ENCODE peak calls at places on chromosomes 16 and 17, in eight cellular contexts. Z, L, D, T, J, U, S and B are unnamed samples.

GRCh38 chr17:40074871-40075215 is 12.1 kb downstream of the THRA start:
- DNase-seq in U (no peak), S (peak; percentile 31), T (no peak), D (no peak), J (no peak), Z (peak; percentile 89), L (no peak), B (no peak)

GRCh38 chr16:57533618-57534336 is 2.6 kb downstream of the CCDC102A start:
- DNase-seq in S (no peak), T (no peak), J (no peak), Z (peak; percentile 68), D (no peak), L (no peak), U (peak; percentile 33), B (no peak)

GRCh38 chr17:50460831-50461526 is 7.7 kb downstream of the CHAD start:
- DNase-seq in J (no peak), T (no peak), L (no peak), Z (no peak), D (no peak), S (no peak), U (no peak), B (no peak)

GRCh38 chr16:58155839-58156238 is 26.7 kb upstream of the CFAP20 start:
- DNase-seq in S (no peak), J (no peak), L (no peak), D (no peak), T (no peak), Z (no peak), U (no peak), B (no peak)

GRCh38 chr17:63291243-63291642 is 154.9 kb downstream of the CYB561 start:
- DNase-seq in U (no peak), D (no peak), S (no peak), Z (no peak), T (no peak), J (no peak), L (no peak), B (no peak)

GRCh38 chr16:14564881-14565687 is 65.0 kb downstream of the PARN start:
- DNase-seq in U (no peak), Z (peak; percentile 90), T (peak; percentile 31), S (no peak), D (no peak), J (peak; percentile 59), L (peak; percentile 14), B (peak; percentile 61)

GRCh38 chr16:83714286-83714685 is 93.5 kb upstream of the HSBP1 start:
- DNase-seq in S (no peak), L (no peak), U (no peak), D (no peak), Z (no peak), T (peak; percentile 9), J (no peak), B (no peak)

GRCh38 chr16:49754495-49755290 is 101.2 kb downstream of the ZNF423 start:
- DNase-seq in J (peak; percentile 52), L (no peak), Z (peak; percentile 76), S (peak; percentile 3), D (no peak), U (peak; percentile 70), T (peak; percentile 10), B (peak; percentile 33)

GRCh38 chr17:14125518-14126125 is 56.3 kb downstream of the COX10 start:
- DNase-seq in U (no peak), D (no peak), T (no peak), L (no peak), J (no peak), S (no peak), Z (no peak), B (no peak)

GRCh38 chr17:7014995-7015586 is 2.7 kb downstream of the RNASEK start:
- DNase-seq in D (no peak), T (peak; percentile 59), L (peak; percentile 66), U (peak; percentile 46), S (peak; percentile 87), J (peak; percentile 61), Z (peak; percentile 93), B (peak; percentile 91)

GRCh38 chr17:1153795-1154546 is 25.8 kb downstream of the ABR start:
- DNase-seq in D (no peak), Z (peak; percentile 93), L (peak; percentile 67), U (peak; percentile 52), J (peak; percentile 93), T (peak; percentile 87), S (no peak), B (peak; percentile 79)

GRCh38 chr17:65193305-65194293 is 56.4 kb downstream of the RGS9 start:
- DNase-seq in L (peak; percentile 21), U (no peak), T (peak; percentile 42), Z (no peak), D (no peak), J (no peak), S (no peak), B (no peak)

GRCh38 chr17:54920819-54921218 is 20.2 kb downstream of the TOM1L1 start:
- DNase-seq in T (no peak), S (peak; percentile 36), D (no peak), Z (no peak), J (no peak), L (no peak), U (no peak), B (no peak)

GRCh38 chr17:71438631-71439146 is 682.1 kb upstream of the SOX9 start:
- DNase-seq in U (no peak), D (peak; percentile 99), J (peak; percentile 84), S (no peak), T (peak; percentile 93), L (peak; percentile 98), Z (peak; percentile 32), B (peak; percentile 94)

GRCh38 chr17:17954079-17954478 is 18.1 kb downstream of the TOM1L2 start:
- DNase-seq in S (no peak), U (no peak), D (no peak), Z (no peak), T (no peak), L (no peak), J (no peak), B (no peak)

GRCh38 chr17:67548693-67549092 is 169.0 kb upstream of the NOL11 start:
- DNase-seq in J (no peak), S (no peak), L (no peak), U (no peak), D (no peak), T (no peak), Z (peak; percentile 9), B (no peak)

GRCh38 chr17:67549787-67550186 is 167.9 kb upstream of the NOL11 start:
- DNase-seq in Z (no peak), J (no peak), T (no peak), D (no peak), S (no peak), U (no peak), L (no peak), B (no peak)

GRCh38 chr17:67544364-67544763 is 167.3 kb downstream of the PITPNC1 start:
- DNase-seq in D (no peak), U (no peak), S (no peak), J (no peak), T (no peak), L (no peak), Z (no peak), B (no peak)

GRCh38 chr17:67542219-67543114 is 165.4 kb downstream of the PITPNC1 start:
- DNase-seq in S (no peak), Z (peak; percentile 21), J (no peak), T (no peak), U (no peak), L (no peak), D (no peak), B (no peak)

DNA sequence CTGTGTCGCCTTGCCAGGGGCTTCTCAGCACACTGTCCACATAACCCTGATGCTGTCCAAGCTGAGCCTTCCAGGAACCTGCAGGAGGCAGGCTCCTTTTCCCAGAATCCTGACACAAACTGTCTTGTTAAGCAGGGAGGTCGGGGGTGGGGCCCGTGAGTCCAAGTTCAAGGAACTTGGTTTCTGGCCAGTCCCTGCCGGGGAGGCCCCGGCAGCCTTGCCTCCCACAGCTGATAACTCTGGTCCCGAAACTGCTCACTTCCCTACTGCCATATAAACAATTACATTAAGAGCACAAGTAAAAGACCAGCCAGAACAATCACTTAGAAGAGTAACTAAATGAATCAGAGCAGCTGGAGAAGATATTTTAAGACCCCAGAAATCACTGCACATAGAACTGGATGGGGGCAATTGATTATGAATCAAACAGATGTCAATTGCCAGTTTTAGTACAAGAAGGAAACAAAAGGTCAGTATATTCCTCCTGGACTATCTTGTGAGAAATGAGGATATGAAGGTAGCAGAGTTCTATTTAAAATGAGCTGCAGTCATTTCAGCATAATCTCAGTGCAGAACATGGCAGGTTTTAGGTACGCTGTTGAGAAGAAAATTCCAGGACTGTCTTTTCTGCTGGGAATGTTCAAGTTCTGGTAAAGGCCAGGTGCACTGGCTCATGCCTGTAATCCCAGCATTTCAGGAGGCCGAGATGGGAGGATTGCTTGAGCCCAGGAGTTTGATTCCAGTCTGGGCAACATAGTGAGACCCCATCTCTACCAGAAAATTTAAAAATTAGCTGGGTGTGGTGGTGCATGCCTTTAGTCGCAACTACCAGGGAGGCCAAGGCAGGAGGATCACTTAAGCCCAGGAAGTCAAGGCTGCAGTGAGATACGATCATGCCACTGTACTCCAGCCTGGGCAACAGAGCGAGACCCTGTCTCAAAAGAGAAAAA is 169.8 kb downstream of the PITPNC1 start:
- DNase-seq in D (no peak), J (peak; percentile 70), T (no peak), S (peak; percentile 86), U (no peak), Z (peak; percentile 89), L (peak; percentile 71), B (peak; percentile 35)
- TF ChIP-seq CTCF in D (no peak), J (no peak), T (no peak), S (no peak), U (no peak), Z (no peak), L (peak; percentile 6), B (peak; percentile 13)

GRCh38 chr17:8173056-8173870 is 2.9 kb downstream of the TMEM107 start:
- DNase-seq in D (no peak), J (peak; percentile 96), Z (peak; percentile 85), U (peak; percentile 94), S (peak; percentile 99), T (peak; percentile 95), L (peak; percentile 99), B (peak; percentile 99)
- H3K4me3 ChIP-seq in D (peak overlapping the region; percentile 60), J (peak overlapping the region; percentile 72), Z (peak overlapping the region; percentile 70), U (peak overlapping the region; percentile 68), S (peak overlapping the region; percentile 74), T (peak overlapping the region; percentile 67), L (peak overlapping the region; percentile 51), B (peak overlapping the region; percentile 47)

GRCh38 chr16:6360641-6361040 is 972.0 kb upstream of the RBFOX1 start:
- DNase-seq in D (no peak), J (no peak), T (no peak), U (no peak), L (no peak), Z (no peak), S (no peak), B (no peak)
- TF ChIP-seq CTCF in D (no peak), J (no peak), T (no peak), U (peak; percentile 8), L (no peak), Z (no peak), S (no peak), B (no peak)

GRCh38 chr17:29653995-29654714 is 31.4 kb upstream of the CORO6 start:
- DNase-seq in D (no peak), Z (no peak), T (no peak), S (no peak), L (no peak), J (no peak), U (no peak), B (no peak)
- H3K4me3 ChIP-seq in D (no peak overlapping the region), Z (no peak overlapping the region), T (no peak overlapping the region), S (no peak overlapping the region), L (no peak overlapping the region), J (no peak overlapping the region), U (no peak overlapping the region), B (no peak overlapping the region)

GRCh38 chr16:11915644-11916523 is at the start of gene GSPT1:
- DNase-seq in J (peak; percentile 97), U (peak; percentile 99), D (peak; percentile 79), L (peak; percentile 97), Z (peak; percentile 98), T (peak; percentile 98), S (peak; percentile 100), B (peak; percentile 99)
- TF ChIP-seq CTCF in J (no peak), U (no peak), D (no peak), L (no peak), Z (no peak), T (peak; percentile 12), S (peak; percentile 27), B (no peak)